ENCODE peak calls at places on chromosomes 16 and 17, in seven cellular contexts. Q is GM23248, B is H9, U is mammary epithelial cell, M is SK-N-SH, W is fibroblast of lung, O is mesendoderm. L is an unnamed sample.

GRCh38 chr17:16918443-16918842 is 53.5 kb downstream of the TNFRSF13B start:
- DNase-seq in B (no peak), M (no peak), U (no peak), W (no peak), O (no peak), Q (no peak), L (no peak)

GRCh38 chr17:66272699-66273390 is 29.6 kb upstream of the PRKCA start:
- DNase-seq in W (peak), Q (peak), M (no peak), U (peak), B (no peak), O (no peak), L (no peak)

GRCh38 chr17:70318061-70318460 is 148.7 kb downstream of the KCNJ2 start:
- DNase-seq in W (peak), B (no peak), M (no peak), U (no peak), O (no peak), Q (peak), L (no peak)

GRCh38 chr17:50063516-50064252 is 7.8 kb downstream of the ITGA3 start:
- DNase-seq in U (peak), O (no peak), W (peak), M (no peak), Q (peak), B (no peak), L (peak)

GRCh38 chr16:27747946-27748345 is 198.0 kb downstream of the KATNIP start:
- DNase-seq in B (no peak), O (no peak), M (no peak), Q (no peak), W (no peak), U (no peak), L (no peak)

GRCh38 chr17:42276359-42276608 is at the start of gene STAT5B:
- DNase-seq in M (peak), W (peak), Q (peak), B (peak), U (peak), O (peak), L (no peak)

GRCh38 chr16:700684-701584 is 4.7 kb downstream of the FBXL16 start:
- DNase-seq in M (no peak), U (no peak), Q (peak), W (no peak), B (peak), O (peak), L (peak)

GRCh38 chr17:2030779-2031163 is 818 bp downstream of the DPH1 start:
- DNase-seq in W (no peak), M (no peak), O (no peak), Q (peak), B (peak), U (no peak), L (peak)

GRCh38 chr17:66964930-66965800 is 658 bp downstream of the CACNG4 start:
- DNase-seq in M (peak), B (peak), U (no peak), Q (no peak), O (peak), W (no peak), L (peak)

GRCh38 chr16:89870440-89870839 is 3.0 kb upstream of the TCF25 start:
- DNase-seq in B (no peak), W (no peak), M (no peak), U (no peak), O (no peak), Q (no peak), L (no peak)

GRCh38 chr16:14140916-14141315 is 69.8 kb downstream of the MRTFB start:
- DNase-seq in W (no peak), Q (no peak), B (no peak), M (no peak), U (no peak), O (no peak), L (no peak)

GRCh38 chr17:29621751-29622194 is 939 bp downstream of the CORO6 start:
- DNase-seq in M (peak), Q (no peak), B (no peak), O (no peak), U (no peak), W (no peak), L (peak)

GRCh38 chr16:7518158-7518557 is 185.5 kb downstream of the RBFOX1 start:
- DNase-seq in B (no peak), W (no peak), M (no peak), Q (no peak), O (no peak), U (no peak), L (no peak)

GRCh38 chr17:75694536-75694935 is 26.7 kb upstream of the ITGB4 start:
- DNase-seq in Q (peak), B (no peak), U (no peak), O (no peak), M (no peak), W (no peak), L (no peak)

GRCh38 chr17:75695141-75695829 is 26.0 kb upstream of the ITGB4 start:
- DNase-seq in M (no peak), U (peak), O (no peak), B (no peak), W (peak), Q (peak), L (no peak)

GRCh38 chr17:75695830-75696271 is 25.4 kb upstream of the ITGB4 start:
- DNase-seq in Q (no peak), O (no peak), W (no peak), U (no peak), B (no peak), M (no peak), L (no peak)

GRCh38 chr17:75692976-75693375 is 25.8 kb downstream of the SAP30BP start:
- DNase-seq in W (peak), U (no peak), Q (peak), B (no peak), O (no peak), M (no peak), L (no peak)

GRCh38 chr17:75693500-75694481 is 26.7 kb downstream of the SAP30BP start:
- DNase-seq in M (peak), B (peak), U (peak), O (peak), Q (peak), W (peak), L (peak)
- H3K9ac ChIP-seq in M (peak), B (no peak), U (peak), O (no peak), Q (peak), W (no peak), L (no peak)

GRCh38 chr17:41048441-41048840 is 1.3 kb upstream of the KRTAP2-1 start:
- DNase-seq in W (peak), M (no peak), B (no peak), O (peak), Q (peak), U (no peak), L (no peak)
- H3K9ac ChIP-seq in W (no peak), M (no peak), B (no peak), O (no peak), Q (peak), U (no peak), L (no peak)

GRCh38 chr16:22014271-22014873 is 6.5 kb downstream of the MOSMO start:
- DNase-seq in Q (no peak), M (no peak), W (no peak), U (no peak), O (no peak), B (no peak), L (no peak)
- H3K9ac ChIP-seq in Q (no peak), M (no peak), W (no peak), U (no peak), O (no peak), B (no peak), L (no peak)

DNA sequence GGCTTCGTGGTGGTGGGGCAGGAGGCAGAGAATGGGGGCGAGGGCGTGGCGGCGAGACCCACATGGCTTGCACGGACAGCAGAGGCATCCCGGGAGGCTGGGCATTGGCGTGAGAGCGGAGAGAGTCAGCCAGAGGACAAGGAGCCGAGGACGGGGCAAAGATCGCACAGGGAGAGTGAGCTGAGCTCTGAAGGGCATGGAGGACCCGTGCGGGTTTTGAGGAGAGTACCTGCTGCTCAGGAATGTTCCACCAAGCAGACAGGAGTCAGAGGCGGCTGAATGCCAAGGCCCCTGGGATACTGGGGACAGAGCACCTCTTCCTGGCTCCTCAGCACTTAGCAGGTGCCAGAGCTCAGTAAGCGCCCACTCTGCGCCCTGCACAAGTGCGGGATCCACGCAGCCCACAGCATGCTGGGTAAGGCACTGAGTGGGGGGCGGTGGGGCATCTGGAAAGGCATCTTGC is 47.8 kb downstream of the ARHGAP27 start:
- DNase-seq in B (peak), O (peak), U (no peak), M (no peak), W (no peak), Q (no peak), L (peak)
- H3K9ac ChIP-seq in B (no peak), O (no peak), U (no peak), M (no peak), W (no peak), Q (no peak), L (no peak)

DNA sequence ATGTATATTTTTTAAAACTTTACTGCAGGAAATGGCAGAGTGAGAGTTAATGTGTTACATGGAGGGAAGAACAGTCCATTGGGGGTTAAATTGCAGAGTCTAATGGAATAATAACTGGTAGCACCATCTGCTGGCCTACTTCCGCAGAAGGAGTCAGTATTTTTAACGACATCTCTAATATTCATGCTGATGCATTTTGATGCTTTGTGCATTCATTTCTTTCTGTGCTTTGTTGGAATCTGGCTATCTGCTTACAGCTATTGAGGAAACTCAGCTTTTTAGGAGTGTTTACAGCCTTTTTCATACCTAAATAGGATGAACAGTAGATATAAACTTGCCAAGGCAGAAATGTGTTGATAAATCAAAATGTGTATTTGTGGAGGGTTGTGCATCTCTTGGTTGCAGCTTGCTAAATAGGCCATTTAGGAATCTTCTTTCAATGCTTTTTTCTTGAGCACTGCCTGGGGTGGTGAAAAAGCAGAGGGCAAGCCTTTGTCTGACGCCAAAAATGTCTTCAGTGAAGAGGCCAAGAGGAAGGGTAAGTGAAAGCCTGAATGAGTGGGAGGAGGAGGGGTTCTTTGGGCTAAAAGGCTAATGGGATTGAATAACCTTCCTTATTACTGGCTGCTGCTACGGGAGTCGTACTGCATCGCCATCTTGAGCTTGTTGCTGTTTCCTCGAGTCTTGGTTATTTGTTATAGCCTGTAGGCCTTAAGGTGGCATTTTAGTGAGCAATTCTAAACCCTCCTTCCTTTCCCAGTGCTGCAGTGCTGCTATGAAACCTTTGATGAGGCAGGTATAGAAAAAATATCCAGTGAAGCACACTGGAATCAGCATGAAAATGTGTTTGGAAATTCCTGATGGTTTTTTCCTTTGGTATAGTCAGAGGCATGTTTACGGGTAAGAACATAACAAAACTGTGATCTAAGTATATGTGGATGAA is 153.3 kb downstream of the CHD9 start:
- DNase-seq in O (peak), U (peak), B (peak), M (peak), W (peak), Q (peak), L (peak)
- H3K9ac ChIP-seq in O (peak), U (peak), B (peak), M (peak), W (peak), Q (peak), L (peak)

DNA sequence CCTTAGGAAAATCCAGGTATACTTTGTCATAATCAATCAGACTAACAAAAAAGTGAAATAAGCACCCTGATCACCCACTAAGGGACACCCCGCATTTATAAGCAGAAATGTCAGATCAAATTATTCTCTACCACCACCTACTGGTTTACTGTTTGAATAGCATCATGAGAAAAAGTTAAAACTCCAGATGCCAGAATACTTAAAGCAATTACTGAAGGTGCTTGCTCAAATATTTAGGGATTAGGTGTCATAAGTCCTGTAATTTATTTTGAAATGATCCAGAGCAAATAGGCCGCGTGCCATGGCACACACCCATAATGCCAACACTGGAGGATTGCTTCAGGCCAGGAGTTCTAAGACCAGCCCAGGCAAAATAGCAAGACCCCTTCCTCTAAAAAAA is 2.3 kb downstream of the TOP2A start:
- DNase-seq in W (peak), B (no peak), U (peak), O (peak), Q (peak), M (peak), L (no peak)
- H3K9ac ChIP-seq in W (no peak), B (no peak), U (no peak), O (no peak), Q (peak), M (peak), L (no peak)

GRCh38 chr17:72978593-72979218 is 113.8 kb downstream of the SLC39A11 start:
- DNase-seq in Q (no peak), B (no peak), U (no peak), W (no peak), M (peak), O (no peak), L (no peak)

GRCh38 chr17:72974605-72975232 is 117.8 kb downstream of the SLC39A11 start:
- DNase-seq in B (no peak), U (peak), Q (peak), M (no peak), O (no peak), W (no peak), L (no peak)

GRCh38 chr17:72977768-72978417 is 114.6 kb downstream of the SLC39A11 start:
- DNase-seq in W (peak), Q (peak), O (no peak), B (no peak), M (no peak), U (no peak), L (no peak)

GRCh38 chr17:72975509-72975908 is 117.0 kb downstream of the SLC39A11 start:
- DNase-seq in B (no peak), O (no peak), U (no peak), Q (no peak), M (no peak), W (no peak), L (no peak)

DNA sequence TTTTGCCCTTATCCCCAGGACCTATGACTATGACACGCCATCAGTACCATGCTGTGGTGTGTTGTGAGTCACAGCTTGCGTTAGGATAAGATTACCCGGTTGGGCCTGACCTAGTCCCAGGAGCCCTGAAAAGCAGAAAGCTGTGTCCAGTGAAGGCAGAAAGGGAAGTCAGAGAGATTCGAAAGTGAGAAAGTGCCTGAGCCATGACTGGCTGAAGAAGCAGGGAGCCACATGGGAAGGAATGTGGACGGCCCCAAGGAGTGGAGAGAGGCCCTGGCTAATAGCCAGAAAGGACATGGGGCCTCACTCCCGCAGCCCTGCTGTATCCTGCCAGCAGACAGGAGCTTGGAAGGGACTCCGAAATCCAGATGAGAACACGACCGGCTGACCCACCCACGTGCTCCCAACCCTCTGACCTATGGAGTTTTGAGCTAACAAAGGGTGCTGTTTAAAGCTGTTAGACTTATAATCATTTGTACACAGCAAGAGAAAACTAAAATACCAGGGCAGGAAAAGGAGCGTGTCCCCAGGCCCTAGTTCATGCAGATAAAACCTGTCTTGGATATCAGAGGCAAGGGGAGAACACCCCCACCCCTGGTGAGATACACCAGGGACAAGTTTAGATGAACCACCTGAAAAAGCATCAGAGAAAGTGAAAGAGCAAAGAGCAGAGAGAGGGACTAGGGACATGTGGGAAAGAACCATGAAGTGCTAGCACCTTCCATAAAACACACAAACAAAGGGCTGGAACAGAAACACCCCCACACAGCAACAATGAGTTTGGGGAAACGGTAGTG is 115.3 kb downstream of the SLC39A11 start:
- DNase-seq in O (peak), M (no peak), W (peak), Q (peak), B (no peak), U (peak), L (peak)
- H3K9ac ChIP-seq in O (no peak), M (peak), W (peak), Q (peak), B (no peak), U (no peak), L (no peak)

GRCh38 chr17:77493901-77494663 is 353.3 kb downstream of the SEC14L1 start:
- DNase-seq in M (peak), U (no peak), Q (no peak), O (no peak), B (no peak), W (no peak), L (peak)
- H3K9ac ChIP-seq in M (no peak), U (no peak), Q (no peak), O (no peak), B (no peak), W (no peak), L (no peak)

GRCh38 chr16:88809676-88810165 is 2.0 kb downstream of the APRT start:
- DNase-seq in W (no peak), Q (no peak), B (peak), U (no peak), M (no peak), O (no peak), L (no peak)
- H3K9ac ChIP-seq in W (no peak), Q (peak), B (no peak), U (no peak), M (no peak), O (peak), L (no peak)